ENCODE peak calls at places on chromosomes 1 and 21, in ten cellular contexts. L is A172; F is psoas muscle; S is AML-193; A is activated effector memory CD4-positive, alpha-beta T cell treated with anti-CD3 and anti-CD28 coated beads, Interleukin-2, amount 50 U/mL, for 16 hours; H is breast epithelium; W is H9; J is activated CD8-positive, alpha-beta memory T cell treated with anti-CD3 and anti-CD28 coated beads for 1 hour; I is posterior vena cava; V is Daoy. G is an unnamed sample.
A peak's percentile ranks its signal among the peaks of the same experiment; 100 is the strongest.

GRCh38 chr1:14782741-14783591 is 184.5 kb downstream of the KAZN start:
- DNase-seq in L (no peak), F (no peak), S (no peak), A (no peak), H (no peak), W (peak; percentile 44), J (no peak), I (no peak), V (peak; percentile 19), G (peak; percentile 36)

GRCh38 chr1:90413519-90413918 is 303.6 kb downstream of the BARHL2 start:
- DNase-seq in L (no peak), F (no peak), S (no peak), A (no peak), H (no peak), W (no peak), J (no peak), I (no peak), V (no peak), G (no peak)

GRCh38 chr1:25720624-25721023 is 79.4 kb upstream of the SELENON start:
- DNase-seq in L (no peak), F (no peak), S (no peak), A (no peak), H (no peak), W (no peak), J (no peak), I (no peak), V (no peak), G (no peak)

GRCh38 chr1:3011631-3012510 is 9.4 kb upstream of the ACTRT2 start:
- DNase-seq in L (no peak), F (peak; percentile 28), S (no peak), A (peak; percentile 51), H (no peak), W (no peak), J (no peak), I (peak; percentile 76), V (peak; percentile 19), G (no peak)

GRCh38 chr1:156961709-156962108 is 41.3 kb downstream of the LRRC71 start:
- DNase-seq in L (peak; percentile 38), F (no peak), S (peak; percentile 22), A (peak; percentile 66), H (no peak), W (no peak), J (no peak), I (no peak), V (no peak), G (peak; percentile 28)

GRCh38 chr1:147292635-147293251 is 50.3 kb downstream of the CHD1L start:
- DNase-seq in L (peak; percentile 97), F (no peak), S (no peak), A (no peak), H (no peak), W (no peak), J (no peak), I (no peak), V (peak; percentile 37), G (peak; percentile 25)

GRCh38 chr1:182041615-182042014 is 19.9 kb downstream of the ZNF648 start:
- DNase-seq in L (no peak), F (no peak), S (peak; percentile 21), A (no peak), H (no peak), W (no peak), J (no peak), I (no peak), V (no peak), G (no peak)

GRCh38 chr1:186957339-186957738 is 128.6 kb downstream of the PLA2G4A start:
- DNase-seq in L (no peak), F (no peak), S (no peak), A (no peak), H (no peak), W (no peak), J (no peak), I (no peak), V (no peak), G (no peak)

GRCh38 chr1:94541175-94542087 is at the start of gene F3:
- DNase-seq in L (peak; percentile 77), F (peak; percentile 93), S (peak; percentile 67), A (peak; percentile 88), H (peak; percentile 88), W (peak; percentile 91), J (peak; percentile 3), I (peak; percentile 97), V (peak; percentile 99), G (peak; percentile 73)

GRCh38 chr1:99180343-99180808 is 83.9 kb upstream of the PLPPR4 start:
- DNase-seq in L (peak; percentile 70), F (no peak), S (peak; percentile 68), A (peak; percentile 81), H (peak; percentile 59), W (peak; percentile 71), J (peak; percentile 8), I (no peak), V (peak; percentile 79), G (peak; percentile 73)

GRCh38 chr1:109910963-109911798 is 532 bp downstream of the CSF1 start:
- DNase-seq in L (no peak), F (no peak), S (no peak), A (peak; percentile 77), H (no peak), W (peak; percentile 40), J (no peak), I (peak; percentile 78), V (peak; percentile 47), G (no peak)

GRCh38 chr1:180614746-180615145 is 17.1 kb upstream of the XPR1 start:
- DNase-seq in L (no peak), F (no peak), S (no peak), A (no peak), H (no peak), W (no peak), J (no peak), I (no peak), V (peak; percentile 54), G (no peak)

GRCh38 chr1:206508130-206508884 is 976 bp downstream of the RASSF5 start:
- DNase-seq in L (no peak), F (peak; percentile 33), S (no peak), A (no peak), H (no peak), W (no peak), J (no peak), I (peak; percentile 32), V (no peak), G (no peak)

GRCh38 chr1:59903136-59903754 is 23.3 kb downstream of the CYP2J2 start:
- DNase-seq in L (peak; percentile 16), F (no peak), S (peak; percentile 17), A (no peak), H (no peak), W (peak; percentile 42), J (no peak), I (no peak), V (peak; percentile 34), G (peak; percentile 21)

GRCh38 chr1:227764019-227764391 is 28.8 kb downstream of the SNAP47 start:
- DNase-seq in L (peak; percentile 88), F (peak; percentile 8), S (no peak), A (no peak), H (no peak), W (no peak), J (no peak), I (no peak), V (no peak), G (no peak)

GRCh38 chr21:33850985-33851384 is 64.6 kb downstream of the ATP5PO start:
- DNase-seq in L (no peak), F (no peak), S (no peak), A (no peak), H (no peak), W (no peak), J (no peak), I (peak; percentile 46), V (no peak), G (no peak)

GRCh38 chr1:24119859-24120756 is 8.2 kb upstream of the MYOM3 start:
- DNase-seq in L (peak; percentile 23), F (peak; percentile 46), S (no peak), A (no peak), H (peak; percentile 43), W (no peak), J (no peak), I (peak; percentile 80), V (no peak), G (no peak)

GRCh38 chr1:210027994-210028393 is 90.0 kb downstream of the SYT14 start:
- DNase-seq in L (no peak), F (no peak), S (no peak), A (no peak), H (no peak), W (no peak), J (no peak), I (no peak), V (no peak), G (no peak)

GRCh38 chr21:16218682-16219343 is 489.0 kb downstream of the USP25 start:
- DNase-seq in L (no peak), F (no peak), S (no peak), A (no peak), H (no peak), W (no peak), J (no peak), I (no peak), V (no peak), G (no peak)

GRCh38 chr1:59707216-59707615 is 107.5 kb upstream of the HOOK1 start:
- DNase-seq in L (peak; percentile 84), F (peak; percentile 69), S (no peak), A (no peak), H (no peak), W (no peak), J (no peak), I (peak; percentile 83), V (peak; percentile 87), G (no peak)

GRCh38 chr1:46302091-46303037 is 1.1 kb downstream of the LRRC41 start:
- DNase-seq in L (no peak), F (peak; percentile 69), S (peak; percentile 9), A (peak; percentile 84), H (peak; percentile 39), W (peak; percentile 54), J (no peak), I (peak; percentile 88), V (peak; percentile 61), G (peak; percentile 58)

GRCh38 chr1:125085720-125086591 is 3901.2 kb downstream of the SRGAP2C start:
- DNase-seq in L (no peak), F (peak; percentile 33), S (no peak), A (no peak), H (no peak), W (no peak), J (no peak), I (peak; percentile 58), V (no peak), G (no peak)

GRCh38 chr1:36115931-36116330 is 9.1 kb downstream of the COL8A2 start:
- DNase-seq in L (no peak), F (no peak), S (peak; percentile 30), A (no peak), H (no peak), W (no peak), J (no peak), I (no peak), V (peak; percentile 61), G (no peak)

GRCh38 chr1:170664828-170665617 is 1.1 kb downstream of the PRRX1 start:
- DNase-seq in L (peak; percentile 43), F (peak; percentile 80), S (no peak), A (no peak), H (no peak), W (peak; percentile 59), J (no peak), I (peak; percentile 85), V (peak; percentile 67), G (no peak)

GRCh38 chr1:156887324-156887723 is 6.2 kb upstream of the PEAR1 start:
- DNase-seq in L (no peak), F (no peak), S (no peak), A (no peak), H (no peak), W (no peak), J (no peak), I (no peak), V (no peak), G (no peak)

GRCh38 chr21:34946385-34947121 is 102.5 kb downstream of the RUNX1 start:
- DNase-seq in L (no peak), F (no peak), S (peak; percentile 42), A (no peak), H (no peak), W (no peak), J (no peak), I (no peak), V (no peak), G (peak; percentile 69)

GRCh38 chr1:19351858-19352257 is 39.7 kb downstream of the SLC66A1 start:
- DNase-seq in L (no peak), F (peak; percentile 74), S (no peak), A (no peak), H (no peak), W (no peak), J (no peak), I (no peak), V (no peak), G (no peak)

GRCh38 chr1:156499703-156500577 is 635 bp downstream of the MEF2D start:
- DNase-seq in L (no peak), F (peak; percentile 92), S (no peak), A (peak; percentile 82), H (no peak), W (no peak), J (no peak), I (peak; percentile 89), V (peak; percentile 29), G (no peak)

G was measured in KBM-7.